ENCODE peak calls at places on chromosomes 2 and 18, in nine cellular contexts. R is psoas muscle, X is brain microvascular endothelial cell, C is esophagus squamous epithelium, E is GM23338, N is keratinocyte, W is PC-9, S is colonic mucosa, V is astrocyte of the spinal cord. J is an unnamed sample.

GRCh38 chr2:60505861-60506260 is 47.6 kb downstream of the BCL11A start:
- DNase-seq in R (no peak), X (no peak), C (no peak), E (no peak), N (no peak), W (no peak), S (no peak), V (no peak), J (no peak)

GRCh38 chr18:58989184-58989759 is 124.6 kb downstream of the ZNF532 start:
- DNase-seq in R (no peak), X (no peak), C (no peak), E (no peak), N (no peak), W (no peak), S (no peak), V (no peak), J (no peak)

GRCh38 chr2:27566628-27567027 is 16.2 kb upstream of the ZNF512 start:
- DNase-seq in R (no peak), X (peak), C (no peak), E (no peak), N (peak), W (no peak), S (no peak), V (peak), J (peak)

GRCh38 chr18:24317370-24317769 is 80.3 kb downstream of the OSBPL1A start:
- DNase-seq in R (no peak), X (no peak), C (no peak), E (no peak), N (no peak), W (no peak), S (no peak), V (no peak), J (no peak)

GRCh38 chr2:236969075-236969474 is 116.6 kb upstream of the COPS8 start:
- DNase-seq in R (no peak), X (no peak), C (no peak), E (no peak), N (no peak), W (no peak), S (no peak), V (no peak), J (no peak)

GRCh38 chr2:231632559-231633142 is 40.0 kb downstream of the TEX44 start:
- DNase-seq in R (no peak), X (peak), C (no peak), E (no peak), N (no peak), W (no peak), S (no peak), V (peak), J (peak)

GRCh38 chr2:241728000-241728399 is 6.4 kb upstream of the D2HGDH start:
- DNase-seq in R (no peak), X (no peak), C (no peak), E (no peak), N (no peak), W (no peak), S (no peak), V (no peak), J (no peak)

GRCh38 chr2:201407265-201407664 is 44.0 kb downstream of the TRAK2 start:
- DNase-seq in R (no peak), X (no peak), C (no peak), E (no peak), N (no peak), W (no peak), S (no peak), V (no peak), J (no peak)

GRCh38 chr2:73949802-73950201 is 23.1 kb downstream of the DGUOK start:
- DNase-seq in R (no peak), X (no peak), C (no peak), E (no peak), N (no peak), W (no peak), S (no peak), V (no peak), J (no peak)

GRCh38 chr18:9968081-9968848 is 54.4 kb downstream of the VAPA start:
- DNase-seq in R (no peak), X (no peak), C (no peak), E (no peak), N (no peak), W (no peak), S (no peak), V (no peak), J (no peak)
- H3K4me3 ChIP-seq in R (no peak), X (no peak), C (no peak), E (no peak), N (no peak), W (no peak), S (no peak), V (no peak), J (no peak)

GRCh38 chr2:222318712-222319575 is 20.1 kb upstream of the PAX3 start:
- DNase-seq in R (no peak), X (no peak), C (no peak), E (peak), N (no peak), W (peak), S (peak), V (no peak), J (peak)
- TF ChIP-seq CTCF in R (no peak), X (no peak), C (no peak), E (peak), N (peak), W (peak), S (no peak), V (peak), J (no peak)

DNA sequence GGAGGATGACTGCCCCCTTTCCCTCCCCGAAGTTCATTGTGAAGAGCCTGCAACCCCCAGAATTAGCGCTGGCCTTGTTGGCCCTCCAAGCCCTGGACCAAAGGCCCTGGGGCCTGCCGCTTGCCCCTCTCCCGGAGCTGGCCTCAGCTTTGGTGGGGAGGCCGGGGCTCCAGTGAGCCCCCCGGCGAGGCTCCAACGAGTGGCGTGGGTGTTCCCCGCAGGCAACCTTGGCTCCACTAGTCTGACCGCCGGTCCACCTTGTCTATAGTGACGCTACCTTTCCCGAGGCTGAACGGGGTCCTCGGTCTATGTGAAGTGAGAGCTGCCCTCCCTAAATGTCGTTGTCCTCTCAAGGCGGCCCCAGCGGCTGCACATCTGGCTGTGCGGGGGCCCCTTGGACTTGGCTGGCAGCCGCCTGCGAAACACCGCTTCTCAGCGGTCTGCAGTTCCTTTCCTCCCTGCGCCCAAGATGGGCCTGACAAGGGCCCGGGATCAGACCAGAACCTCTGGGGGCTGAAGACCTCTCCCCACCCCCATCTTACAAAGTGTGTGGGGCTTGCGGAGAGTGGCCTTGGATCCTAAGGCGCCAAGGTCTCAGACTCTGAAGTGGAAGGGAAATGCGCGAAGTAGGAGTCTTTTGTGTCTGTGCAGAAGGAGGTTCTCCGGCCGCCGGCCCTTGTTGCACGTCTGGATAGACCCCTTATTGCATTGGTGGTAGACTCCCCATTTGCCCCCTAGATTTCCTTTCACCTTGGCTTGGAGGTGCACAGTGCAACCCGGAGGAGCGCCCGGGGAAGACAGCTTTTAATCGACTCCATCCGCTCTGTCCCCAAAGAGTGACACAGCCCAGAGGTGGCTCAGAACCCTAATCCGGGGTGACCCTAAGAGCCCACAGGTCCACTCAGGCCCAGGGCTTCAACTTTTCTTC is 3.9 kb upstream of the HOXD10 start:
- DNase-seq in R (no peak), X (no peak), C (no peak), E (no peak), N (no peak), W (no peak), S (no peak), V (no peak), J (no peak)
- H3K4me3 ChIP-seq in R (no peak), X (no peak), C (no peak), E (no peak), N (no peak), W (no peak), S (no peak), V (no peak), J (no peak)

DNA sequence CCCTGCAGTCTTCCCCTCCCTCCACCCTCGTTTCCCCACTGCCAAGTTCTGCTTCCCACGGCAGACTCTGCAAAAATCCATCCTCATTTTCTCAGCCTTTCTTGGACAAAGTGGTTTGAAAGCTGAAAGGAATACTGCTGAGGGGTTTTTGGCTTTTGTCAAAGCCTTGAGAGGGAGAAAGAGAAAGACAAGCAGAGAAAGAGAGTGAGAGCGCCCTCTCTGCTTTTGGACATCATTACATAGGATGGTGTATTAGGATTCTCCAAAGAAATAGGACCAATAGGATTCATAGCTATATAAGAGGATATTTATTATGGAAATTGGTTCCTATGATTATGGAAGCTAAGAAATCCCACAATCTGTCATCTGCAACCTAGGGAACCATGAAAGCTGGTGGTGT is 455.9 kb upstream of the SOX11 start:
- DNase-seq in R (no peak), X (no peak), C (no peak), E (peak), N (no peak), W (no peak), S (no peak), V (no peak), J (no peak)
- TF ChIP-seq CTCF in R (no peak), X (peak), C (no peak), E (peak), N (no peak), W (no peak), S (no peak), V (peak), J (no peak)

DNA sequence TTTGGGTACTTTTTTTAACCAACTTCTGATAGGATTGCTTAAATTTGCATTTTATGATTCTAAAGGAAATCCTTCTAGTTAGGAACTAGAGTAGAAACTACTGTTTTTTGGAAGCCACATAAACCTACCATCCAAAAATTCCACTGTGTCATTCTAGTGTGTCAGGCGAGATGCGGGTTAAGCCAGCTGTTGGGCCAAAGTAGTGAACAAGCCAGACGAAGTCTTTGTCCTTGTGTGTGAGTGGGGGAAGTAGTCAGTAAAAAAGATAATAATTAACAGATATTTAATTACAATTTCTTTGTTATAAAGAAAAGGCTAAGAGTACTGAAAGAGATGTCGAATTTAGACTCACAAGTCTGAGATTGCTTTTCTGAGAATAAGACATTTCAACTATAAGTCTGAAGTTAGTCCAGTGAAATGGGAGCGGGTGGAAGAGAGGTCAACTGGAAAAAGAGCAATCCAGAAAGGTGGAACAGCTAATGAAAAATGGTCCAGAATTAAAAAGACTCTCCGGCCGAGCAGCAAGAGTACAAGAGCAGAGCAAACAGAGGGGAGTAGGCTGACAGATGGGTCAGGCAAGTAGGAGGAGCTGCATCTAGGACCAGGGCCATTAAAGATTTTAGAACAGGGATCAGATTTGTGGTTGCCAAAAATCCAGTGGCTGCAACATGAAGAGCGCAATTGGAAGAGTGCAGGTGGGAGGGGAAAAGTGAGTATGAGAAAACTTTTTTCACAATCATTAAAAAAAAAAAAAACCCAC is 1.5 kb downstream of the EPB41L5 start:
- DNase-seq in R (no peak), X (no peak), C (no peak), E (no peak), N (no peak), W (no peak), S (no peak), V (no peak), J (no peak)
- H3K4me3 ChIP-seq in R (peak), X (no peak), C (no peak), E (peak), N (peak), W (peak), S (no peak), V (peak), J (peak)

DNA sequence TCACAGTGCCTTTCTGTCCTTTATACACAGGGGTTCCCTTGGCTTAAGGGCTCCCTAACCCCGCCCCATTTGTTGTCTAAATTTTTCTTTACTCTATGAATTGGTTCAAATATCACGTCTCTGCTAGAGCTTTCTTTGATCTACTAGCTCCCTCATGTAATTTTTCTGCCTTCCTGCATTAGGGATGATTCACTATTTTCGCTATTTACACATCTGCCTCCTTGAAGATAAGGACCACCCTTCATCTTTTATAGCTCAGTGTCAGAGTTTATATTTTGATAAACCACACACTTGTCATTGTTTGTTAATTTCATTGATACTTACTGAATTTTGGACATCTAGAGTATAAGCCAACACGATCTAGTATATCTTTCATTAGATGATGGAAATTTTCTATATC is 169.2 kb downstream of the LPIN1 start:
- DNase-seq in R (no peak), X (no peak), C (no peak), E (no peak), N (no peak), W (no peak), S (no peak), V (no peak), J (no peak)
- TF ChIP-seq CTCF in R (no peak), X (no peak), C (no peak), E (no peak), N (no peak), W (no peak), S (no peak), V (no peak), J (no peak)

GRCh38 chr2:99852376-99852934 is 289.9 kb downstream of the AFF3 start:
- DNase-seq in R (no peak), X (no peak), C (no peak), E (no peak), N (no peak), W (no peak), S (no peak), V (no peak), J (no peak)

GRCh38 chr2:99851811-99852210 is 290.6 kb downstream of the AFF3 start:
- DNase-seq in R (no peak), X (no peak), C (no peak), E (no peak), N (no peak), W (no peak), S (no peak), V (no peak), J (no peak)

GRCh38 chr2:99851091-99851490 is 291.3 kb downstream of the AFF3 start:
- DNase-seq in R (no peak), X (no peak), C (no peak), E (no peak), N (no peak), W (no peak), S (no peak), V (no peak), J (no peak)

GRCh38 chr2:99856119-99856518 is 286.3 kb downstream of the AFF3 start:
- DNase-seq in R (no peak), X (no peak), C (no peak), E (no peak), N (no peak), W (no peak), S (no peak), V (no peak), J (no peak)

GRCh38 chr2:99854236-99854852 is 288.0 kb downstream of the AFF3 start:
- DNase-seq in R (no peak), X (no peak), C (no peak), E (no peak), N (no peak), W (no peak), S (no peak), V (no peak), J (no peak)
- H3K4me3 ChIP-seq in R (no peak), X (no peak), C (no peak), E (no peak), N (no peak), W (no peak), S (no peak), V (no peak), J (no peak)

GRCh38 chr2:20454036-20454981 is 7.4 kb downstream of the RHOB start:
- DNase-seq in R (no peak), X (no peak), C (no peak), E (no peak), N (no peak), W (no peak), S (no peak), V (no peak), J (no peak)

GRCh38 chr2:20453087-20453486 is 6.2 kb downstream of the RHOB start:
- DNase-seq in R (no peak), X (no peak), C (no peak), E (no peak), N (no peak), W (no peak), S (no peak), V (no peak), J (no peak)

GRCh38 chr2:20451346-20451745 is 4.5 kb downstream of the RHOB start:
- DNase-seq in R (no peak), X (peak), C (no peak), E (no peak), N (no peak), W (no peak), S (no peak), V (peak), J (peak)

GRCh38 chr2:20451761-20452499 is 5.1 kb downstream of the RHOB start:
- DNase-seq in R (no peak), X (no peak), C (no peak), E (no peak), N (no peak), W (no peak), S (no peak), V (no peak), J (peak)

GRCh38 chr2:20452551-20452950 is 5.7 kb downstream of the RHOB start:
- DNase-seq in R (no peak), X (peak), C (no peak), E (peak), N (no peak), W (no peak), S (no peak), V (peak), J (peak)
- TF ChIP-seq CTCF in R (no peak), X (peak), C (no peak), E (peak), N (peak), W (no peak), S (no peak), V (peak), J (peak)

GRCh38 chr18:52902188-52902587 is 562.2 kb downstream of the DCC start:
- DNase-seq in R (no peak), X (no peak), C (no peak), E (no peak), N (no peak), W (no peak), S (no peak), V (no peak), J (no peak)

GRCh38 chr18:52907522-52907921 is 567.5 kb downstream of the DCC start:
- DNase-seq in R (no peak), X (no peak), C (no peak), E (peak), N (no peak), W (no peak), S (no peak), V (no peak), J (no peak)

GRCh38 chr18:52903858-52904257 is 563.9 kb downstream of the DCC start:
- DNase-seq in R (no peak), X (no peak), C (no peak), E (peak), N (no peak), W (peak), S (peak), V (peak), J (peak)

DNA sequence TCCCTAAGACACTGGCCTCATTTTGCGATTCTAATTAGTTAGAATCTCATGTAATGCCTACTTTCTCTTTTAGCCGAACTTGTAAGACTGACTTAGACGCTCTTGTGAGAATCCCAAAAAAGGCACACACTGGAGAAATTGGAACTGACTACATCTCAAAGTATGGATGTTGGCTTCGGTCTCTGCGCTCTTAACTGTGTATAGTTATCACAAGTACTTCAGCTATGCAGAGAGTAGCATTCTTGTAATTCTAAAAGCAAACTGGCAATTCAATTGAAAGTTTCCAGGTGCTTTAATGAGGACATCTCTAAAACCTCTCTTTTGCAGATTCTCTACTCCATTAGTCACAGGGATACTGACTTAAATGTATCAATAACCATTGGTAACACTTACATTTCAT is 567.9 kb downstream of the DCC start:
- DNase-seq in R (no peak), X (no peak), C (no peak), E (peak), N (no peak), W (no peak), S (no peak), V (no peak), J (no peak)
- H3K4me3 ChIP-seq in R (no peak), X (no peak), C (no peak), E (no peak), N (no peak), W (peak), S (no peak), V (no peak), J (no peak)

GRCh38 chr2:191020221-191020741 is 6.3 kb upstream of the STAT1 start:
- DNase-seq in R (peak), X (peak), C (peak), E (peak), N (peak), W (peak), S (peak), V (peak), J (peak)
- TF ChIP-seq CTCF in R (peak), X (no peak), C (peak), E (no peak), N (no peak), W (no peak), S (no peak), V (no peak), J (no peak)